ENCODE peak calls at places on chromosomes 16 and 17, in eight cellular contexts. I, F, H, S, V, A, W and Z are unnamed samples.

GRCh38 chr17:35082073-35082657 is 18.7 kb upstream of the RFFL start:
- DNase-seq in V (peak; percentile 88), W (peak; percentile 52), H (no peak), I (peak; percentile 58), S (no peak), A (no peak), F (no peak), Z (peak; percentile 79)

GRCh38 chr16:19583665-19584300 is 28.3 kb downstream of the VPS35L start:
- DNase-seq in S (peak; percentile 50), F (no peak), H (peak; percentile 30), I (peak; percentile 28), V (peak; percentile 44), A (peak; percentile 72), W (peak; percentile 18), Z (peak; percentile 36)

GRCh38 chr17:51000835-51001638 is 119.6 kb downstream of the SPAG9 start:
- DNase-seq in A (peak; percentile 84), S (no peak), I (no peak), H (no peak), V (peak; percentile 40), F (no peak), W (peak; percentile 45), Z (peak; percentile 54)

GRCh38 chr17:17885029-17885351 is 48.2 kb upstream of the SREBF1 start:
- DNase-seq in I (no peak), S (no peak), V (no peak), F (no peak), A (peak; percentile 41), H (no peak), W (no peak), Z (no peak)

GRCh38 chr17:78739331-78739853 is 42.7 kb downstream of the CYTH1 start:
- DNase-seq in V (no peak), W (no peak), F (no peak), H (no peak), S (no peak), A (no peak), I (no peak), Z (no peak)

GRCh38 chr17:78313735-78314648 is 45.9 kb downstream of the SOCS3 start:
- DNase-seq in A (peak; percentile 92), F (peak; percentile 62), H (peak; percentile 90), I (peak; percentile 87), V (peak; percentile 82), S (peak; percentile 87), W (no peak), Z (peak; percentile 94)

GRCh38 chr16:16143038-16143763 is 80.1 kb downstream of the ABCC6 start:
- DNase-seq in W (no peak), I (no peak), F (no peak), A (peak; percentile 83), V (no peak), S (no peak), H (no peak), Z (no peak)

GRCh38 chr17:50149425-50150353 is 788 bp downstream of the PPP1R9B start:
- DNase-seq in V (no peak), I (no peak), S (peak; percentile 74), F (no peak), W (no peak), A (peak; percentile 78), H (peak; percentile 77), Z (no peak)

GRCh38 chr17:49521521-49522185 is 26.6 kb downstream of the NGFR start:
- DNase-seq in F (no peak), A (no peak), S (no peak), W (no peak), H (no peak), V (no peak), I (no peak), Z (no peak)

DNA sequence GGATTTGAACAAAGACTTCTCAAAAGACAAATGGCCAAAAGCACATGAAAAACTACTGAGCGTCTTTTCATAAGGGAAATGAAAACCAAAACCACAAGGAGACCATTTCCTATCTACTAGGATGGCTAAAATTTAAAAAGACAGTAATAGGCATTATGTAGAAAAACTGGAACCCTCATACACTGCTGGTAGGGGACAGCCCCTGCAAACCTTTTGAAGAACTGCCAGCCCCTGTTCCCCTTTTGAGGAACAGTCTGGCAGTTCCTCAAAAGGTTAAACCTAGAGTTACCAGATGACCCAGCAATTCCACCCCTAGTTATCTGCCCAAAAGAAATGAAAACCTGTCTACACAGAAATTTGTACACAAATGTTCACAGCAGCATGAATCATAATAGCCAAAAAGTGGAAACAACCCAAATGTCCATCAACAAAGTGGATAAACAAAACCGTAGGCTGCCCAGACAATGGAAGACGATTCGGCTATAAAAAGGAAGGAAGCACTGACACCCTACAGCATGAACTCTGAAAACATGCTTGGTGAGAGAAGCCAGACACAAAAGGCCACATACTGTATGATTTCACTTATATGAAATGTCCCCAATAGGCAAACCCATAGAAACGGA is 22.9 kb downstream of the CDIP1 start:
- DNase-seq in I (no peak), W (no peak), V (no peak), S (no peak), H (no peak), A (no peak), F (no peak), Z (no peak)
- H3K27ac ChIP-seq in I (peak overlapping the region; percentile 67), W (no peak overlapping the region), V (no peak overlapping the region), S (peak overlapping the region; percentile 50), H (peak overlapping the region; percentile 63), A (peak overlapping the region; percentile 32), F (peak overlapping the region; percentile 13), Z (no peak overlapping the region)

GRCh38 chr17:19337712-19338023 is 24.9 kb downstream of the B9D1 start:
- DNase-seq in F (no peak), S (no peak), A (no peak), I (no peak), W (no peak), V (no peak), H (no peak), Z (no peak)

GRCh38 chr17:19335951-19336631 is 26.4 kb downstream of the B9D1 start:
- DNase-seq in H (no peak), W (no peak), S (no peak), V (no peak), F (peak; percentile 42), A (no peak), I (peak; percentile 13), Z (no peak)

GRCh38 chr17:19338031-19338990 is 24.2 kb downstream of the B9D1 start:
- DNase-seq in V (peak; percentile 30), S (peak; percentile 85), H (peak; percentile 74), W (no peak), A (peak; percentile 87), F (peak; percentile 63), I (peak; percentile 61), Z (no peak)

GRCh38 chr17:19339341-19339815 is 23.1 kb downstream of the B9D1 start:
- DNase-seq in F (no peak), I (peak; percentile 10), H (peak; percentile 2), V (no peak), A (no peak), S (no peak), W (no peak), Z (no peak)

GRCh38 chr17:19336938-19337711 is 25.4 kb downstream of the B9D1 start:
- DNase-seq in S (peak; percentile 66), I (peak; percentile 30), A (peak; percentile 54), H (peak; percentile 61), F (peak; percentile 78), V (no peak), W (no peak), Z (no peak)
- TF ChIP-seq CTCF in S (no peak), I (peak; percentile 7), A (peak; percentile 20), H (no peak), F (peak; percentile 11), V (no peak), W (no peak), Z (no peak)

DNA sequence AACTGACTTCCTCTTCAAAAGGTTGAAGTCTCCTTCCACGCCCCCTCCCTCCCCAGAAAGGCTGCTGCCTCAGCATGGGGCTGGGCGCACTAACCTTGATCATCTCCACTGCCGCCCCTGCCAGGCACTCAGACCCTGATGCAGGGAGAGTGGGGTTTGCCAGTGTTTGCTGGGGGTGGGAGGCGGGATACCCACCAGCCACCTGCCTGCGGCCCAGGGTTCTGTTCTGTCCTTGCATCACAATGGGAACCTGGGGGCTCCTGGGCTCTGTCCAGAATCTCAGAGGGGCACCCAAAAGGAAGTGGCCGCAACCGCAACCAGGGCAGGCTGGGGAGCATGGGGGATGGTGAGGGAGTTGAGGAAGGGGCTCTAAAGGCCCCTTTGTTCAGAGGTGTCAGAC is 27.4 kb downstream of the KIFC3 start:
- DNase-seq in S (no peak), W (no peak), V (no peak), A (no peak), F (no peak), H (no peak), I (no peak), Z (no peak)
- H3K27ac ChIP-seq in S (peak overlapping the region; percentile 68), W (no peak overlapping the region), V (no peak overlapping the region), A (no peak overlapping the region), F (no peak overlapping the region), H (no peak overlapping the region), I (no peak overlapping the region), Z (peak overlapping the region; percentile 18)

DNA sequence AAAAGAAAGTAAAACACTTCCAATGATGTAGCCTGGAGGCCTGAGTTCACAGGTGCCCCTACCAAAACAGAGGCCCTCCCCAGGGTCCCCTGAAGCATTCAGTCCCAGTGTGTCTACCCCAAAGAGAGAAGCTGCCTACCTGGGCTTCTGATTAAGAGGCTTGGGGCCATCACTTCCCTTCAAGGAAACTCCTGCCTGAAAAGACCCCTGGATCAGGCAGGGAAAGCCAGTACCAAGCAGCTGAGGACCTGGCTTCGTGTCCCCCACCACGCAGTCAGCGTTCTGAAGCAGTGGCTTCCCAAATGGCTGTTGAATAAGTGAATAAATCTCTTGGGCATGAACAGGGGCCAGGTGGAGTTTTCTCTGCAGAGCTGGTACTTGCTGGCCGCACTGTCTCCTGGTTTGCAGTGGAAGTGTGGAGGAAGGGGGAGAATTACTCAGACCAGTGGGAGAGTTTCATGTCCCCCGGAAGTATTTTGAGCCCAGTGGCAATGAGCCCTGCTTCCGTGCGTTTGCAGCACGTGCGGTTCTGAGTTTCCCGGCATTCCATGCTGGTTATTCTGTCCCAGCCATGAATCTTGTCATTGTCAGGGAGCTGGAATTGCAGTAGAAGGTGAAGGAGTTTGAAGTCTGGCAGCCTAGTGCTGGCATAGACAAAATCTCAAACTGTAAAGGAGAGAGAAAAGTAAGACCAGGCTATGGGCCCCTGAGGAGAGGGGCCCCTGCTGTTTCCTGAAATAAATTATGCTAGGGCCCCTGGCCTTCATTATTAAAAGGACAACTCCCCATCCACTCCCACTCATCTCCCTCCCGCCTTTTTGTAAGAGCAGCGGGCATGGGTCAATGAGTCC is 27.0 kb downstream of the RMI2 start:
- DNase-seq in A (no peak), F (peak; percentile 14), S (no peak), H (no peak), I (no peak), V (no peak), W (no peak), Z (no peak)
- TF ChIP-seq CTCF in A (no peak), F (no peak), S (no peak), H (no peak), I (no peak), V (no peak), W (no peak), Z (no peak)

GRCh38 chr16:49924078-49924477 is 68.2 kb upstream of the ZNF423 start:
- DNase-seq in F (no peak), W (no peak), S (no peak), A (peak; percentile 27), V (no peak), I (no peak), H (no peak), Z (no peak)
- H3K27ac ChIP-seq in F (no peak overlapping the region), W (no peak overlapping the region), S (no peak overlapping the region), A (no peak overlapping the region), V (no peak overlapping the region), I (no peak overlapping the region), H (no peak overlapping the region), Z (no peak overlapping the region)